ENCODE peak calls at places on chromosomes 1 and 21, in six cellular contexts. One of them, this sample, is unnamed.

GRCh38 chr1:5927506-5928370 is 64.5 kb downstream of the NPHP4 start:
- DNase-seq in stimulated activated CD8-positive, alpha-beta memory T cell treated with anti-CD3 and anti-CD28 coated beads, Interleukin-15, amount 100 ng/mL, for 24 hours: no peak
- DNase-seq in choroid plexus epithelial cell: no peak
- DNase-seq in activated CD4-positive, alpha-beta T cell treated with anti-CD3 and anti-CD28 coated beads, Interleukin-2, amount 50 U/mL, for 48 hours: no peak
- DNase-seq in NCI-H1436 treated with DMSO at 0.1 percent for 48 hours: no peak
- DNase-seq in stimulated activated CD4-positive, alpha-beta T cell treated with anti-CD3 and anti-CD28 coated beads, Interleukin-2, amount 100 ng/mL, for 48 hours: no peak
- DNase-seq in this sample: no peak

GRCh38 chr1:43439781-43440180 is 13.9 kb downstream of the HYI start:
- DNase-seq in stimulated activated CD8-positive, alpha-beta memory T cell treated with anti-CD3 and anti-CD28 coated beads, Interleukin-15, amount 100 ng/mL, for 24 hours: no peak
- DNase-seq in choroid plexus epithelial cell: no peak
- DNase-seq in activated CD4-positive, alpha-beta T cell treated with anti-CD3 and anti-CD28 coated beads, Interleukin-2, amount 50 U/mL, for 48 hours: no peak
- DNase-seq in NCI-H1436 treated with DMSO at 0.1 percent for 48 hours: no peak
- DNase-seq in stimulated activated CD4-positive, alpha-beta T cell treated with anti-CD3 and anti-CD28 coated beads, Interleukin-2, amount 100 ng/mL, for 48 hours: no peak
- DNase-seq in this sample: no peak

GRCh38 chr1:174953657-174954435 is 45.9 kb upstream of the CACYBP start:
- DNase-seq in stimulated activated CD8-positive, alpha-beta memory T cell treated with anti-CD3 and anti-CD28 coated beads, Interleukin-15, amount 100 ng/mL, for 24 hours: no peak
- DNase-seq in choroid plexus epithelial cell: peak
- DNase-seq in activated CD4-positive, alpha-beta T cell treated with anti-CD3 and anti-CD28 coated beads, Interleukin-2, amount 50 U/mL, for 48 hours: no peak
- DNase-seq in NCI-H1436 treated with DMSO at 0.1 percent for 48 hours: peak
- DNase-seq in stimulated activated CD4-positive, alpha-beta T cell treated with anti-CD3 and anti-CD28 coated beads, Interleukin-2, amount 100 ng/mL, for 48 hours: no peak
- DNase-seq in this sample: no peak

GRCh38 chr1:147786536-147786935 is 26.1 kb upstream of the GJA5 start:
- DNase-seq in stimulated activated CD8-positive, alpha-beta memory T cell treated with anti-CD3 and anti-CD28 coated beads, Interleukin-15, amount 100 ng/mL, for 24 hours: no peak
- DNase-seq in choroid plexus epithelial cell: no peak
- DNase-seq in activated CD4-positive, alpha-beta T cell treated with anti-CD3 and anti-CD28 coated beads, Interleukin-2, amount 50 U/mL, for 48 hours: no peak
- DNase-seq in NCI-H1436 treated with DMSO at 0.1 percent for 48 hours: no peak
- DNase-seq in stimulated activated CD4-positive, alpha-beta T cell treated with anti-CD3 and anti-CD28 coated beads, Interleukin-2, amount 100 ng/mL, for 48 hours: no peak
- DNase-seq in this sample: no peak

GRCh38 chr1:206714331-206715058 is 29.8 kb downstream of the MAPKAPK2 start:
- DNase-seq in stimulated activated CD8-positive, alpha-beta memory T cell treated with anti-CD3 and anti-CD28 coated beads, Interleukin-15, amount 100 ng/mL, for 24 hours: no peak
- DNase-seq in choroid plexus epithelial cell: peak
- DNase-seq in activated CD4-positive, alpha-beta T cell treated with anti-CD3 and anti-CD28 coated beads, Interleukin-2, amount 50 U/mL, for 48 hours: no peak
- DNase-seq in NCI-H1436 treated with DMSO at 0.1 percent for 48 hours: no peak
- DNase-seq in stimulated activated CD4-positive, alpha-beta T cell treated with anti-CD3 and anti-CD28 coated beads, Interleukin-2, amount 100 ng/mL, for 48 hours: no peak
- DNase-seq in this sample: no peak

GRCh38 chr21:43196789-43197188 is 28.0 kb downstream of the CRYAA start:
- DNase-seq in stimulated activated CD8-positive, alpha-beta memory T cell treated with anti-CD3 and anti-CD28 coated beads, Interleukin-15, amount 100 ng/mL, for 24 hours: no peak
- DNase-seq in choroid plexus epithelial cell: peak
- DNase-seq in activated CD4-positive, alpha-beta T cell treated with anti-CD3 and anti-CD28 coated beads, Interleukin-2, amount 50 U/mL, for 48 hours: no peak
- DNase-seq in NCI-H1436 treated with DMSO at 0.1 percent for 48 hours: no peak
- DNase-seq in stimulated activated CD4-positive, alpha-beta T cell treated with anti-CD3 and anti-CD28 coated beads, Interleukin-2, amount 100 ng/mL, for 48 hours: no peak
- DNase-seq in this sample: no peak

GRCh38 chr1:22662318-22662717 is 9.3 kb downstream of the C1QB start:
- DNase-seq in stimulated activated CD8-positive, alpha-beta memory T cell treated with anti-CD3 and anti-CD28 coated beads, Interleukin-15, amount 100 ng/mL, for 24 hours: no peak
- DNase-seq in choroid plexus epithelial cell: peak
- DNase-seq in activated CD4-positive, alpha-beta T cell treated with anti-CD3 and anti-CD28 coated beads, Interleukin-2, amount 50 U/mL, for 48 hours: no peak
- DNase-seq in NCI-H1436 treated with DMSO at 0.1 percent for 48 hours: peak
- DNase-seq in stimulated activated CD4-positive, alpha-beta T cell treated with anti-CD3 and anti-CD28 coated beads, Interleukin-2, amount 100 ng/mL, for 48 hours: no peak
- DNase-seq in this sample: no peak

GRCh38 chr1:173255214-173255813 is 48.2 kb upstream of the TNFSF4 start:
- DNase-seq in stimulated activated CD8-positive, alpha-beta memory T cell treated with anti-CD3 and anti-CD28 coated beads, Interleukin-15, amount 100 ng/mL, for 24 hours: no peak
- DNase-seq in choroid plexus epithelial cell: peak
- DNase-seq in activated CD4-positive, alpha-beta T cell treated with anti-CD3 and anti-CD28 coated beads, Interleukin-2, amount 50 U/mL, for 48 hours: peak
- DNase-seq in NCI-H1436 treated with DMSO at 0.1 percent for 48 hours: no peak
- DNase-seq in stimulated activated CD4-positive, alpha-beta T cell treated with anti-CD3 and anti-CD28 coated beads, Interleukin-2, amount 100 ng/mL, for 48 hours: no peak
- DNase-seq in this sample: no peak

GRCh38 chr1:17919525-17920439 is 164.6 kb downstream of the ACTL8 start:
- DNase-seq in stimulated activated CD8-positive, alpha-beta memory T cell treated with anti-CD3 and anti-CD28 coated beads, Interleukin-15, amount 100 ng/mL, for 24 hours: no peak
- DNase-seq in choroid plexus epithelial cell: peak
- DNase-seq in activated CD4-positive, alpha-beta T cell treated with anti-CD3 and anti-CD28 coated beads, Interleukin-2, amount 50 U/mL, for 48 hours: no peak
- DNase-seq in NCI-H1436 treated with DMSO at 0.1 percent for 48 hours: no peak
- DNase-seq in stimulated activated CD4-positive, alpha-beta T cell treated with anti-CD3 and anti-CD28 coated beads, Interleukin-2, amount 100 ng/mL, for 48 hours: peak
- DNase-seq in this sample: peak